ENCODE peak calls at places on chromosome 15, in seven cellular contexts. V is sigmoid colon, O is endothelial cell of umbilical vein, I is IMR-90, K is uterus, C is A549, T is vagina. Q is an unnamed sample.

GRCh38 chr15:77440378-77440999 is 19.8 kb downstream of the HMG20A start:
- DNase-seq in C (peak), T (no peak), I (peak), V (no peak), O (no peak), K (no peak), Q (no peak)

GRCh38 chr15:45093013-45093412 is 21.0 kb downstream of the DUOX2 start:
- DNase-seq in C (no peak), O (no peak), V (peak), I (no peak), K (no peak), T (no peak), Q (no peak)

GRCh38 chr15:26771168-26771916 is 1.5 kb downstream of the GABRB3 start:
- DNase-seq in C (no peak), K (no peak), V (no peak), I (no peak), O (no peak), T (no peak), Q (no peak)

GRCh38 chr15:55993804-55994539 is 560 bp upstream of the NEDD4 start:
- DNase-seq in V (no peak), C (peak), T (no peak), O (peak), K (no peak), I (peak), Q (no peak)

GRCh38 chr15:73919706-73920105 is 6.6 kb upstream of the LOXL1 start:
- DNase-seq in K (no peak), C (no peak), I (no peak), T (no peak), O (no peak), V (no peak), Q (no peak)

GRCh38 chr15:39511915-39512260 is 69.0 kb upstream of the THBS1 start:
- DNase-seq in O (peak), K (no peak), T (no peak), I (peak), C (no peak), V (no peak), Q (no peak)

GRCh38 chr15:47432831-47433230 is 284.5 kb upstream of the SEMA6D start:
- DNase-seq in C (no peak), T (no peak), O (no peak), K (no peak), I (peak), V (no peak), Q (no peak)

GRCh38 chr15:78552597-78552996 is 12.4 kb downstream of the PSMA4 start:
- DNase-seq in K (no peak), T (no peak), V (no peak), I (no peak), O (no peak), C (no peak), Q (no peak)

GRCh38 chr15:37823601-37824275 is 110.7 kb upstream of the TMCO5A start:
- DNase-seq in C (no peak), T (no peak), K (no peak), I (no peak), O (no peak), V (no peak), Q (no peak)

GRCh38 chr15:47431501-47431900 is 285.8 kb upstream of the SEMA6D start:
- DNase-seq in K (no peak), V (no peak), I (peak), T (no peak), O (no peak), C (no peak), Q (no peak)

GRCh38 chr15:35260961-35261360 is 175.9 kb upstream of the NANOGP8 start:
- DNase-seq in V (no peak), T (no peak), I (no peak), O (no peak), C (no peak), K (no peak), Q (no peak)

GRCh38 chr15:80578871-80579270 is 116.2 kb upstream of the ABHD17C start:
- DNase-seq in I (no peak), T (no peak), K (no peak), C (no peak), O (no peak), V (peak), Q (no peak)

GRCh38 chr15:50148362-50148963 is 29.4 kb upstream of the ATP8B4 start:
- DNase-seq in C (peak), T (no peak), K (no peak), I (peak), O (peak), V (no peak), Q (peak)

GRCh38 chr15:52318729-52319500 is 23.3 kb upstream of the MYO5C start:
- DNase-seq in I (no peak), K (no peak), V (no peak), O (no peak), C (no peak), T (no peak), Q (no peak)

GRCh38 chr15:59537384-59537783 is 74.2 kb upstream of the GCNT3 start:
- DNase-seq in V (peak), C (no peak), T (no peak), O (no peak), K (no peak), I (no peak), Q (no peak)

GRCh38 chr15:77499087-77499765 is 78.5 kb downstream of the HMG20A start:
- DNase-seq in K (no peak), V (no peak), T (no peak), O (no peak), C (no peak), I (peak), Q (no peak)

GRCh38 chr15:94387854-94388441 is 156.6 kb downstream of the MCTP2 start:
- DNase-seq in O (no peak), K (no peak), C (no peak), T (no peak), I (no peak), V (no peak), Q (no peak)

GRCh38 chr15:40939909-40940801 is 11.0 kb downstream of the DLL4 start:
- DNase-seq in K (peak), V (no peak), I (no peak), O (peak), T (no peak), C (no peak), Q (no peak)

GRCh38 chr15:79156704-79157375 is 66.3 kb upstream of the RASGRF1 start:
- DNase-seq in V (no peak), C (no peak), O (no peak), K (no peak), T (peak), I (no peak), Q (no peak)

GRCh38 chr15:74850398-74850797 is 7.4 kb upstream of the ULK3 start:
- DNase-seq in C (no peak), K (no peak), I (no peak), T (no peak), O (no peak), V (no peak), Q (no peak)

GRCh38 chr15:42331235-42331634 is 28.1 kb upstream of the CAPN3 start:
- DNase-seq in I (peak), C (no peak), O (no peak), K (no peak), T (no peak), V (no peak), Q (no peak)

GRCh38 chr15:92884813-92885461 is 15.2 kb upstream of the CHD2 start:
- DNase-seq in K (no peak), V (no peak), I (peak), C (peak), O (peak), T (no peak), Q (no peak)

DNA sequence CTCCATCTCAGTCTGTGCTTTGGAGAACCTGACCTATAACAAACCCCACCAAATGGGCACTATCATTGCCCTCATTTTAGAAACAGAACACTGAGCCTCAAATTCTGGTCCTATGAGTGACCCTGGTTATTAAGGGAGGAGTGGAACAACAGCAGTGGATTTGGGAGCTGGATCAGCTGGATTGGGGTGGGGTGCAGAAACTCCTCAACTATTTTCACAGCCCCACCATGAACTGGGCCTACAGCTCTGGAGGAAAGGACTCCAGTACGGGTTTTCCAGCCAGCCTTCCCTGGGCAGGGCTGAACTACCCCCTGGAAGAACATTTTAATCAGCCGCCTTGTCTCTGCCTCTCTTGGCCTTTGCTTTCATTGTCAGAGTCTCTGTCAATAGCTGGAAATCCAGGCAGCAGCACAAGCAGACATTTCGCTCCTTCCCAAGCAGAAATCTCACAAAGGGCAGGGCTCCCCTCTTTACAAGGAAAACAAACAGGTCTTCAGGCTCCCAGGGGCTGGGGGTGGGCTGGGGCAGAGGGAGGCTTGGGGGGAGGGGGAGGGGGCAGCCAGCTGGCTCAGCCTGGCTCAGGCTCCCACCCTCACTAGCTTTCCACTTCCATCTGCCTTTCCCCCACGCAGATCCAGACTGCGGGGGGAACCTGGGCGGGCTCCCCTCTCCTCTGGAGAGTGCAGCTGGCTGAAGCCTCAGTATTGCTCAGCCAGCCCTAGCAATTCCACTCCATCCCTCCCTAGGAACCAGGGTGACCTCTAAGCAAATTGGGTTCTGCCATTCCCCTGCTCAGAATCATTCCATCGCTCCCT is 13.7 kb upstream of the TLE3 start:
- DNase-seq in C (peak), T (no peak), V (peak), I (peak), O (peak), K (peak), Q (peak)
- TF ChIP-seq POLR2A in C (no peak), T (peak), V (no peak), I (no peak), O (no peak), K (peak), Q (no peak)

DNA sequence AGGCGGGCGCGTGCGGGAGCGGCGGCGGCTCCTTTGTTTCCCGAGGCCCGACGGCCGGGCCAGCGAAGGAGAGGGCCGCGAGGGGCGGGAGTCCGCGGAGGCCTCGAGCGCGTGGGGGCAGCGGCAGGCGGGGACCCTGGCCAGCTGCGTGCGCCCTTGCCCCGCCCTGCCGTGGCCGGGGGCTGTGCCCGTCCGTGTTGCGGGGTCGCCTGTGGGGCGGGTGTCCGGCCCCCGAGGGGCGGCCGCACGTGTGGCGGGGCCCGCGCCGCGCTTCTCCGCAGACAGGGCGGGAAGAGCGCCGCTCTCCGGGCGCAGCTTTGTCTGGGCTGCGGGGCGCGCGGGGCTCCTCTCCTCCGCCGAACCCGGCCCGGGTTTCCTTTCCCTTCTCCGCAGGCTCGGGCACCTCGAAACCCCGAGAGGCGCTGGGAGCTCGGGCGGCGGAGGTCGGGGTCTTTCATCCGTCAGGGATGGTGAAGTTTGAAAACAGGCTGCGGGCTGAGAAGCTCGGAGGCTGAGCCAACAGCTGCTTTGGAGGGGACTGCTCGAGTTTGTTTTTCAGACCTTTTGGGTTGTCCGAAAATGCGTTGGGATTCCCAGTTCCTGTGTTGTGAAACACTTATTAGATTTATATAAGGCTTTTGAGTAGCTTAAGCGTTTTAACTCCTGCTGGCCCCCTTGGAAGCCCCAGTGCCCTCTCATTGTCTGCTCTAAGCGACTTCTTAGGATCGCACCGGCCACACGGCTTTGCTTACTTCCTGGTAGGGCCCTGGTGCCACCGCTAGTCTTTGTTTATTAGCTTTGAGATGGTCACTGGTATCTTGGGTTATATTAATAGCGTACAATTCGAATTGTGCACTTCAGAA is 817 bp downstream of the USP3 start:
- DNase-seq in V (peak), C (peak), O (peak), K (peak), I (peak), T (no peak), Q (peak)
- TF ChIP-seq POLR2A in V (no peak), C (peak), O (peak), K (no peak), I (no peak), T (peak), Q (peak)

GRCh38 chr15:31262901-31263671 is 63.5 kb upstream of the KLF13 start:
- DNase-seq in T (peak), C (no peak), K (peak), O (no peak), V (peak), I (peak), Q (peak)
- TF ChIP-seq POLR2A in T (no peak), C (no peak), K (no peak), O (no peak), V (no peak), I (no peak), Q (no peak)

GRCh38 chr15:22844421-22845288 is 6.2 kb downstream of the NIPA2 start:
- DNase-seq in C (no peak), O (no peak), K (no peak), I (no peak), V (no peak), T (no peak), Q (no peak)
- TF ChIP-seq POLR2A in C (no peak), O (no peak), K (no peak), I (no peak), V (no peak), T (no peak), Q (no peak)

DNA sequence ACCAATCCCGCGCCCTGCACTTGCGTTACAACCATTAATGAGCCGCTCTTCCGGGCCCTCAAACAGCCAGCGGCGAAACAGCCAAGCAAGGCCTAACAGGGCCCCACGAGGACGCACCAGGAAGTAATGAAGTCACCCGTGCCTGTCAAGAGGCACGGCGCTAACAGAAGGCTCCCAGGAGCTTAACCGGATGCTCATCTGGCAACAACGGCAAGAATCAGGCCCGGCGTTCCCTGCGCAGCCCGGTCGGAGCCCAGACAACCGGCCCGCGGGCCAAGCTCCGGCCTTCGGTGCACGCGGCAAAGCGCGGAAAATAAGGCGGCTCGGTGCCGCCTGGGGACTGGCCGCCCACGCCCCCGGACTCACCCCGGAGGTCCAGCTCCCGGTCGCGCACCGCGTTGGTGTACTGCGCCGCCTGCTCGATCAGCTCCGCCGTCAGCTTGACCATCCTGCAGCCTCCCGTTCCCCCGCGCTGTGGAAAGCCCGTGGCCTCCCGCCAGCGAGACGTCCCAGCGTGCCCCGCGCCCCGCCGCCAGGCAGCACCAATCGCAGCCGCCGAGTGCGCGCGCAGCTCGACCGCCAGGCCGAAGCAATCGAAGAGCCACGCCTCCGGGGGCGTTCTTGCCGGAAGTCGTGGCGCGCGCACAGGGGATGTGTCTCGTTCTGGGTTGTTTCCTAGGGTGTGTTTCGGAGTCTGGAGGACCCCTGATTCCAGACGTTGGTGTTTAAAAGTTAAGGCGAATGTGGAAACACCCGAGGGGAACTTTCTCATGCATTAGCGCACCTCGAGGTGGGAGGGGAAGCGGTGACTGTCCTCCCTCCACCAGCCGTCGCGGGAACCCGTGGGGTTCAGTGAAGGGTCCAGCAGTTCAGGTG is at the start of gene SNRPA1:
- DNase-seq in T (no peak), V (peak), O (peak), K (peak), C (peak), I (peak), Q (peak)
- TF ChIP-seq POLR2A in T (peak), V (peak), O (peak), K (peak), C (peak), I (peak), Q (peak)

GRCh38 chr15:88620995-88621772 is at the start of gene AEN:
- DNase-seq in O (peak), K (peak), C (peak), I (peak), T (no peak), V (peak), Q (peak)
- TF ChIP-seq POLR2A in O (peak), K (peak), C (peak), I (peak), T (no peak), V (no peak), Q (peak)

GRCh38 chr15:90878660-90879059 is 5.6 kb upstream of the FES start:
- DNase-seq in C (no peak), V (no peak), K (no peak), T (no peak), I (no peak), O (no peak), Q (no peak)
- TF ChIP-seq POLR2A in C (no peak), V (no peak), K (no peak), T (no peak), I (no peak), O (no peak), Q (no peak)

DNA sequence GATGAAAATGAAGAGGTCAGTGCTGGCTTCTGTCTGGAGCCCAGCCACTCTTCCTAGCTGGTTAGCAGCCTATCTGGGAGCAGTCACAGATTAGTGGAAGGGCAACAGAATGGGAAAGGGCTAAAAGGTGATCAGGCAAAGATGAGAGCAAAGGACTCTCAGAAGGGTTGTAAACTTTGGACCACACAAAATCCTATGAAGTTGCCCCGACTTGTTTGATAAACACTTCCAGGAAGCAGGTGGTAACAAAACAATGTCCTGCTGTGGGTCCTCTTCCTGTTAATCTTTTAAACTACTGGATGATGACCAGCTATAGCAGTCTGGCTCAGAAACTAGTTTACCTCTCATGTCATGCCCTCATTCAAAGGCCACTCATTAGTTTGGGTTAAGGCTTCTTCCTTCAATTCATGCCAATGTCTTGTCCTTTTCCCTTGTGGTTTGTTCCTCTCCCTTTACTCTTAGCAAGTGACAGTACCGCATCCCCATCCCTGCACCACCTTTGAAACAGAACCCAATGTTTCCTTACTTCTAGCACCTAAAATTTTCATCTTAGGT is 19.2 kb downstream of the POLG start:
- DNase-seq in C (no peak), O (peak), K (no peak), I (no peak), V (no peak), T (no peak), Q (no peak)
- TF ChIP-seq POLR2A in C (no peak), O (peak), K (no peak), I (no peak), V (no peak), T (no peak), Q (no peak)